ENCODE peak calls at places on chromosome 18, in nine cellular contexts. One of them, this sample, is unnamed.

GRCh38 chr18:76421291-76422078 is 73.6 kb downstream of the ZNF516 start:
- DNase-seq in keratinocyte: no peak
- DNase-seq in fibroblast of lung: peak; percentile 23
- DNase-seq in heart right ventricle: no peak
- DNase-seq in transverse colon: no peak
- DNase-seq in cardiac muscle cell: no peak
- DNase-seq in upper lobe of right lung: peak; percentile 80
- DNase-seq in adrenal gland: no peak
- DNase-seq in bronchial epithelial cell: no peak
- DNase-seq in this sample: no peak

GRCh38 chr18:68520406-68521075 is 194.4 kb downstream of the TMX3 start:
- DNase-seq in keratinocyte: no peak
- DNase-seq in fibroblast of lung: peak; percentile 79
- DNase-seq in heart right ventricle: no peak
- DNase-seq in transverse colon: no peak
- DNase-seq in cardiac muscle cell: peak; percentile 7
- DNase-seq in upper lobe of right lung: no peak
- DNase-seq in adrenal gland: no peak
- DNase-seq in bronchial epithelial cell: peak; percentile 63
- DNase-seq in this sample: no peak

GRCh38 chr18:75638223-75638596 is 210.7 kb upstream of the SMIM21 start:
- DNase-seq in keratinocyte: no peak
- DNase-seq in fibroblast of lung: peak; percentile 86
- DNase-seq in heart right ventricle: no peak
- DNase-seq in transverse colon: no peak
- DNase-seq in cardiac muscle cell: peak; percentile 78
- DNase-seq in upper lobe of right lung: no peak
- DNase-seq in adrenal gland: no peak
- DNase-seq in bronchial epithelial cell: no peak
- DNase-seq in this sample: no peak

GRCh38 chr18:10124557-10124956 is 210.7 kb downstream of the VAPA start:
- DNase-seq in keratinocyte: no peak
- DNase-seq in fibroblast of lung: no peak
- DNase-seq in heart right ventricle: no peak
- DNase-seq in transverse colon: no peak
- DNase-seq in cardiac muscle cell: no peak
- DNase-seq in upper lobe of right lung: no peak
- DNase-seq in adrenal gland: no peak
- DNase-seq in bronchial epithelial cell: no peak
- DNase-seq in this sample: no peak

GRCh38 chr18:21740474-21740723 is 193 bp upstream of the MIB1 start:
- DNase-seq in keratinocyte: no peak
- DNase-seq in fibroblast of lung: peak; percentile 93
- DNase-seq in heart right ventricle: no peak
- DNase-seq in transverse colon: peak; percentile 99
- DNase-seq in cardiac muscle cell: peak; percentile 98
- DNase-seq in upper lobe of right lung: peak; percentile 99
- DNase-seq in adrenal gland: peak; percentile 97
- DNase-seq in bronchial epithelial cell: peak; percentile 83
- DNase-seq in this sample: no peak

GRCh38 chr18:5425721-5426120 is 118.1 kb downstream of the EPB41L3 start:
- DNase-seq in keratinocyte: no peak
- DNase-seq in fibroblast of lung: no peak
- DNase-seq in heart right ventricle: no peak
- DNase-seq in transverse colon: no peak
- DNase-seq in cardiac muscle cell: no peak
- DNase-seq in upper lobe of right lung: no peak
- DNase-seq in adrenal gland: no peak
- DNase-seq in bronchial epithelial cell: no peak
- DNase-seq in this sample: no peak

GRCh38 chr18:56560992-56561391 is 77.4 kb downstream of the TXNL1 start:
- DNase-seq in keratinocyte: no peak
- DNase-seq in fibroblast of lung: no peak
- DNase-seq in heart right ventricle: no peak
- DNase-seq in transverse colon: no peak
- DNase-seq in cardiac muscle cell: no peak
- DNase-seq in upper lobe of right lung: no peak
- DNase-seq in adrenal gland: no peak
- DNase-seq in bronchial epithelial cell: no peak
- DNase-seq in this sample: no peak

GRCh38 chr18:57142361-57142760 is 4.5 kb upstream of the BOD1L2 start:
- DNase-seq in keratinocyte: no peak
- DNase-seq in fibroblast of lung: no peak
- DNase-seq in heart right ventricle: no peak
- DNase-seq in transverse colon: no peak
- DNase-seq in cardiac muscle cell: no peak
- DNase-seq in upper lobe of right lung: no peak
- DNase-seq in adrenal gland: no peak
- DNase-seq in bronchial epithelial cell: no peak
- DNase-seq in this sample: no peak

GRCh38 chr18:46388295-46388694 is 268.7 kb downstream of the LOXHD1 start:
- DNase-seq in keratinocyte: peak; percentile 56
- DNase-seq in fibroblast of lung: no peak
- DNase-seq in heart right ventricle: no peak
- DNase-seq in transverse colon: no peak
- DNase-seq in cardiac muscle cell: no peak
- DNase-seq in upper lobe of right lung: no peak
- DNase-seq in adrenal gland: no peak
- DNase-seq in bronchial epithelial cell: peak; percentile 61
- DNase-seq in this sample: no peak

GRCh38 chr18:36662000-36662399 is 166.8 kb downstream of the TPGS2 start:
- DNase-seq in keratinocyte: no peak
- DNase-seq in fibroblast of lung: no peak
- DNase-seq in heart right ventricle: no peak
- DNase-seq in transverse colon: peak; percentile 19
- DNase-seq in cardiac muscle cell: peak; percentile 21
- DNase-seq in upper lobe of right lung: no peak
- DNase-seq in adrenal gland: no peak
- DNase-seq in bronchial epithelial cell: no peak
- DNase-seq in this sample: no peak

GRCh38 chr18:25650201-25650941 is 298.4 kb upstream of the ZNF521 start:
- DNase-seq in keratinocyte: no peak
- DNase-seq in fibroblast of lung: peak; percentile 99
- DNase-seq in heart right ventricle: no peak
- DNase-seq in transverse colon: no peak
- DNase-seq in cardiac muscle cell: peak; percentile 87
- DNase-seq in upper lobe of right lung: no peak
- DNase-seq in adrenal gland: no peak
- DNase-seq in bronchial epithelial cell: no peak
- DNase-seq in this sample: no peak

GRCh38 chr18:32287249-32287648 is 97.4 kb downstream of the MEP1B start:
- DNase-seq in keratinocyte: no peak
- DNase-seq in fibroblast of lung: no peak
- DNase-seq in heart right ventricle: no peak
- DNase-seq in transverse colon: no peak
- DNase-seq in cardiac muscle cell: no peak
- DNase-seq in upper lobe of right lung: no peak
- DNase-seq in adrenal gland: no peak
- DNase-seq in bronchial epithelial cell: no peak
- DNase-seq in this sample: no peak

GRCh38 chr18:67514901-67515540 is 1.5 kb downstream of the DSEL start:
- DNase-seq in keratinocyte: no peak
- DNase-seq in fibroblast of lung: peak; percentile 53
- DNase-seq in heart right ventricle: no peak
- DNase-seq in transverse colon: no peak
- DNase-seq in cardiac muscle cell: no peak
- DNase-seq in upper lobe of right lung: no peak
- DNase-seq in adrenal gland: no peak
- DNase-seq in bronchial epithelial cell: no peak
- DNase-seq in this sample: no peak

GRCh38 chr18:22106536-22107292 is 62.7 kb upstream of the GATA6 start:
- DNase-seq in keratinocyte: no peak
- DNase-seq in fibroblast of lung: peak; percentile 65
- DNase-seq in heart right ventricle: no peak
- DNase-seq in transverse colon: no peak
- DNase-seq in cardiac muscle cell: no peak
- DNase-seq in upper lobe of right lung: no peak
- DNase-seq in adrenal gland: peak; percentile 71
- DNase-seq in bronchial epithelial cell: peak; percentile 85
- DNase-seq in this sample: no peak

GRCh38 chr18:69674921-69675405 is 272.7 kb downstream of the CD226 start:
- DNase-seq in keratinocyte: no peak
- DNase-seq in fibroblast of lung: no peak
- DNase-seq in heart right ventricle: no peak
- DNase-seq in transverse colon: no peak
- DNase-seq in cardiac muscle cell: no peak
- DNase-seq in upper lobe of right lung: no peak
- DNase-seq in adrenal gland: no peak
- DNase-seq in bronchial epithelial cell: no peak
- DNase-seq in this sample: no peak
- TF ChIP-seq CTCF in keratinocyte: no peak
- TF ChIP-seq CTCF in fibroblast of lung: no peak
- TF ChIP-seq CTCF in heart right ventricle: no peak
- TF ChIP-seq CTCF in transverse colon: no peak
- TF ChIP-seq CTCF in cardiac muscle cell: no peak
- TF ChIP-seq CTCF in upper lobe of right lung: no peak
- TF ChIP-seq CTCF in adrenal gland: no peak
- TF ChIP-seq CTCF in bronchial epithelial cell: no peak
- TF ChIP-seq CTCF in this sample: no peak

DNA sequence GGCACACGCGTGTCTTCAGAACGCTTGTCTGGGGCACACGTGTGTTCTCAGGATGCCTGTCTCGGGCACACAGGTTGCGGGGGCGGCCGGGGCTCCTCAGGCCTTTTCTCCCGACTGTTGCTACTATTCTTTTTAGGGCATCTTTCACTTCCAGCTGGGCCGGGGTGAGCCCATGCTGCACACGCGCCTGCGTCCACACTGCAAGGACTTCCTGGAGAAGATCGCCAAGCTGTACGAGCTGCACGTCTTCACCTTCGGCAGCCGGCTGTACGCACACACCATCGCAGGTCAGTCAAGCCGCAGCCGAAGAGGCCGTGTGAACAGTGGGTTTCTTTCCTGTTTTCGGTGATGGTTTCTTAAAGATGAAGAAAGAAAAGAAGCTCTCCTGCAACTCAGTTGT is 25.0 kb downstream of the CTDP1 start:
- DNase-seq in keratinocyte: no peak
- DNase-seq in fibroblast of lung: no peak
- DNase-seq in heart right ventricle: no peak
- DNase-seq in transverse colon: no peak
- DNase-seq in cardiac muscle cell: no peak
- DNase-seq in upper lobe of right lung: no peak
- DNase-seq in adrenal gland: no peak
- DNase-seq in bronchial epithelial cell: no peak
- DNase-seq in this sample: no peak
- H3K4me3 ChIP-seq in keratinocyte: no peak overlapping the region
- H3K4me3 ChIP-seq in fibroblast of lung: no peak overlapping the region
- H3K4me3 ChIP-seq in heart right ventricle: no peak overlapping the region
- H3K4me3 ChIP-seq in transverse colon: no peak overlapping the region
- H3K4me3 ChIP-seq in cardiac muscle cell: no peak overlapping the region
- H3K4me3 ChIP-seq in upper lobe of right lung: no peak overlapping the region
- H3K4me3 ChIP-seq in adrenal gland: no peak overlapping the region
- H3K4me3 ChIP-seq in bronchial epithelial cell: no peak overlapping the region
- H3K4me3 ChIP-seq in this sample: no peak overlapping the region

DNA sequence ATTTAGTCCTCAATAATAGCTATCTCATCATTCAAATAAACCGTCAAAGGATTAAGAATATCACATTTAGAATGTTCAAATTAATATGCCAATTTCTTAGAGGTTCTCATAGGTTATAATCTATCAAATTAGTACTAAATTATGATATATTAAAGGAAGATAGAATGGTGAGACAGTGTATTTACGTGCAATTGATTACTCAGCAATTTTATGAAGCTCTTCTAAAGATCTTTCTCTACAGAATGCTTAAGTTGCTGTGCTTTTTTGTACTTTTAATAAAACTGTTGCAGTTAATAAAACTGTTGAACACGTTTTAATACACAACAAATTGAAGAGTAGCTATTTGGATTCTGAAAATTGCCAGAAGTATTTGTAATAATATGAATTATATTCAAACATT is 39.0 kb downstream of the RELCH start:
- DNase-seq in keratinocyte: no peak
- DNase-seq in fibroblast of lung: no peak
- DNase-seq in heart right ventricle: no peak
- DNase-seq in transverse colon: no peak
- DNase-seq in cardiac muscle cell: no peak
- DNase-seq in upper lobe of right lung: no peak
- DNase-seq in adrenal gland: no peak
- DNase-seq in bronchial epithelial cell: no peak
- DNase-seq in this sample: no peak
- H3K36me3 ChIP-seq in keratinocyte: peaks cover 6% of the 10 kb centered on the region
- H3K36me3 ChIP-seq in fibroblast of lung: peaks cover 1% of the 10 kb centered on the region
- H3K36me3 ChIP-seq in heart right ventricle: peaks cover 99% of the 10 kb centered on the region
- H3K36me3 ChIP-seq in transverse colon: no peaks in the 10 kb centered on the region
- H3K36me3 ChIP-seq in cardiac muscle cell: peaks cover 50% of the 10 kb centered on the region
- H3K36me3 ChIP-seq in upper lobe of right lung: peaks cover 66% of the 10 kb centered on the region
- H3K36me3 ChIP-seq in adrenal gland: no peaks in the 10 kb centered on the region
- H3K36me3 ChIP-seq in bronchial epithelial cell: peaks cover 3% of the 10 kb centered on the region
- H3K36me3 ChIP-seq in this sample: peaks cover 4% of the 10 kb centered on the region

DNA sequence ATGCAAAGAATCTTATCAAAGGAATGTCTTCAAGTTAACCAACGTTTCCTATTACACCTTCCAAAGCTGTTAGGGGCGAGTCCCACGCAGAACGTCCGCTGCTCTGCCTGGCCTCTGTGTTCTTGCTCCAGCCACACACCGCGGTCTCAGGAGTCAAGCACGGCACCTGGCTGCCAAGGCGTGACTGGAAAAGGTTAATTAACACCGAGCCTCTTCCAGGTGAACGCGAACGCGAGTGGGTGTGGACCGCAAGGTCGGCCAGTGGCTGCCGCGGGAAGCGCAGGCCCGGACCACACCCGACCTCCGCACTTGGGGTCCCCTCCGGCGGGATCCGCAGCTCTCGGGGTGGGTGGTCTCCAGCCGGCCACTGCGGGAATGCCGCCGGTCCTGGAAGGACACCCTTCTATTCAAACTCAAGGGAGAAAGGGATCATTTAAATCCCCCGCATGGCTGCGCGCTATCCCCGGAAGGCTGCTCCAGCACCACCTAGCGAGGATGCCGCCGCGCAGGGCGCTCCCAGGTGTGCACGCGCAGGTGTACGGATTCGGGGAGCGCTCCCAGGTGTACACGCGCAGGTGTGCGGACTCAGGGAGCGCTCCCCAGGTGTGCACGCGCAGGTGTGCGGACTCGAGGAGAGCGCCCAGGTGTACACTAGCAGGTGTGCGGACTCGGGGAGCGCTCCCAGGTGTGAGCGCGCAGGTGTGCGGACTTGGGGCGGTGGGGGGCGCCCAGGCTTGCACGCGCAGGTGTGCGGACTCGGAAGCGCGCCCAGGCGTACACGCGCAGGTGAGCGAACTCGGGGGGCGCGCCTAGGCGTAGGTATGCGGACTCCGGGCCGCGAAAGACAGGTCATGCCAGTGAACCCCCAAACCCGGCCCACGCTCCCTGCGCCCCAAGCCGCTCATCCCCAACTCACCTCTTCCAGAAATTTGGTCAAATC is 662 bp downstream of the CYB5A start:
- DNase-seq in keratinocyte: no peak
- DNase-seq in fibroblast of lung: no peak
- DNase-seq in heart right ventricle: no peak
- DNase-seq in transverse colon: peak; percentile 65
- DNase-seq in cardiac muscle cell: peak; percentile 47
- DNase-seq in upper lobe of right lung: peak; percentile 88
- DNase-seq in adrenal gland: no peak
- DNase-seq in bronchial epithelial cell: peak; percentile 54
- DNase-seq in this sample: peak; percentile 84
- TF ChIP-seq CTCF in keratinocyte: peak; percentile 70
- TF ChIP-seq CTCF in fibroblast of lung: peak; percentile 8
- TF ChIP-seq CTCF in heart right ventricle: no peak
- TF ChIP-seq CTCF in transverse colon: peak; percentile 59
- TF ChIP-seq CTCF in cardiac muscle cell: peak; percentile 34
- TF ChIP-seq CTCF in upper lobe of right lung: peak; percentile 18
- TF ChIP-seq CTCF in adrenal gland: no peak
- TF ChIP-seq CTCF in bronchial epithelial cell: peak; percentile 73
- TF ChIP-seq CTCF in this sample: peak; percentile 12